ENCODE peak calls at places on chromosome 1, in four cellular contexts. B is IMR-90, G is ovary, F is mesenchymal stem cell. C is an unnamed sample.

GRCh38 chr1:224851850-224852261 is 77.6 kb upstream of the DNAH14 start:
- DNase-seq in F (no peak), G (no peak), B (no peak), C (no peak)

GRCh38 chr1:162823231-162823630 is 32.7 kb downstream of the HSD17B7 start:
- DNase-seq in F (no peak), B (no peak), G (no peak), C (no peak)

GRCh38 chr1:204723131-204723787 is 37.7 kb upstream of the LRRN2 start:
- DNase-seq in B (no peak), F (no peak), G (no peak), C (peak; percentile 29)

GRCh38 chr1:196449459-196449858 is 158.8 kb downstream of the KCNT2 start:
- DNase-seq in G (no peak), B (no peak), F (no peak), C (no peak)

GRCh38 chr1:213060836-213061235 is 9.8 kb downstream of the RPS6KC1 start:
- DNase-seq in G (no peak), B (no peak), F (no peak), C (no peak)

GRCh38 chr1:1085911-1086841 is 12.1 kb upstream of the RNF223 start:
- DNase-seq in B (no peak), F (no peak), G (peak; percentile 29), C (no peak)

GRCh38 chr1:162396201-162396906 is 14.8 kb downstream of the C1orf226 start:
- DNase-seq in F (no peak), B (no peak), G (no peak), C (no peak)

GRCh38 chr1:170149971-170150370 is 4.2 kb downstream of the NTMT2 start:
- DNase-seq in B (no peak), F (no peak), G (no peak), C (no peak)

GRCh38 chr1:211643324-211644212 is 31.9 kb downstream of the NEK2 start:
- DNase-seq in F (no peak), B (no peak), G (peak; percentile 72), C (peak; percentile 80)

GRCh38 chr1:183676515-183677189 is 23.5 kb upstream of the APOBEC4 start:
- DNase-seq in G (no peak), B (peak; percentile 74), F (peak; percentile 75), C (no peak)

GRCh38 chr1:1536938-1537546 is 3.4 kb downstream of the TMEM240 start:
- DNase-seq in G (no peak), B (no peak), F (no peak), C (no peak)

GRCh38 chr1:15381805-15382204 is 27.9 kb upstream of the EFHD2 start:
- DNase-seq in G (no peak), F (no peak), B (no peak), C (no peak)

GRCh38 chr1:61050541-61051454 is 31.6 kb upstream of the NFIA start:
- DNase-seq in G (peak; percentile 80), B (no peak), F (peak; percentile 6), C (no peak)

GRCh38 chr1:226510453-226510852 is 38.1 kb upstream of the STUM start:
- DNase-seq in G (no peak), F (no peak), B (no peak), C (no peak)

GRCh38 chr1:21305155-21305899 is 15.1 kb upstream of the ECE1 start:
- DNase-seq in B (no peak), F (peak; percentile 41), G (no peak), C (no peak)

GRCh38 chr1:11927866-11928592 is 1.8 kb upstream of the KIAA2013 start:
- DNase-seq in G (no peak), B (peak; percentile 40), F (no peak), C (peak; percentile 65)

GRCh38 chr1:115978292-115978941 is 2.1 kb downstream of the SLC22A15 start:
- DNase-seq in B (no peak), G (no peak), F (no peak), C (no peak)

GRCh38 chr1:15959847-15960446 is 16.0 kb downstream of the ZBTB17 start:
- DNase-seq in G (no peak), F (no peak), B (no peak), C (no peak)

GRCh38 chr1:55195523-55196233 is 19.5 kb downstream of the USP24 start:
- DNase-seq in B (peak; percentile 69), G (no peak), F (peak; percentile 78), C (no peak)

GRCh38 chr1:113534130-113534817 is 144.0 kb downstream of the MAGI3 start:
- DNase-seq in G (no peak), F (peak; percentile 63), B (peak; percentile 84), C (no peak)

GRCh38 chr1:185376840-185377635 is 60.0 kb upstream of the IVNS1ABP start:
- DNase-seq in G (no peak), B (peak; percentile 76), F (peak; percentile 84), C (no peak)

GRCh38 chr1:15305366-15305765 is 58.3 kb downstream of the FHAD1 start:
- DNase-seq in F (no peak), B (peak; percentile 31), G (no peak), C (no peak)

GRCh38 chr1:85321237-85321964 is 45.0 kb upstream of the BCL10 start:
- DNase-seq in B (peak; percentile 75), G (no peak), F (peak; percentile 75), C (no peak)

GRCh38 chr1:43314233-43314632 is 13.5 kb downstream of the TIE1 start:
- DNase-seq in G (no peak), B (no peak), F (no peak), C (no peak)

GRCh38 chr1:107840746-107841145 is 124.2 kb downstream of the VAV3 start:
- DNase-seq in B (no peak), G (no peak), F (no peak), C (peak; percentile 31)

GRCh38 chr1:207866471-207867135 is 44.3 kb downstream of the CD34 start:
- DNase-seq in B (peak; percentile 58), G (peak; percentile 57), F (peak; percentile 78), C (no peak)

GRCh38 chr1:231376101-231376500 is 38.0 kb downstream of the SPRTN start:
- DNase-seq in G (no peak), B (peak; percentile 32), F (no peak), C (no peak)

GRCh38 chr1:227273557-227273956 is 44.7 kb downstream of the CDC42BPA start:
- DNase-seq in B (peak; percentile 8), G (no peak), F (no peak), C (peak; percentile 29)

GRCh38 chr1:106793686-106794085 is 262.8 kb upstream of the PRMT6 start:
- DNase-seq in G (no peak), F (no peak), B (no peak), C (no peak)

GRCh38 chr1:160999376-160999775 is 21.6 kb downstream of the F11R start:
- DNase-seq in B (no peak), G (no peak), F (no peak), C (no peak)

DNA sequence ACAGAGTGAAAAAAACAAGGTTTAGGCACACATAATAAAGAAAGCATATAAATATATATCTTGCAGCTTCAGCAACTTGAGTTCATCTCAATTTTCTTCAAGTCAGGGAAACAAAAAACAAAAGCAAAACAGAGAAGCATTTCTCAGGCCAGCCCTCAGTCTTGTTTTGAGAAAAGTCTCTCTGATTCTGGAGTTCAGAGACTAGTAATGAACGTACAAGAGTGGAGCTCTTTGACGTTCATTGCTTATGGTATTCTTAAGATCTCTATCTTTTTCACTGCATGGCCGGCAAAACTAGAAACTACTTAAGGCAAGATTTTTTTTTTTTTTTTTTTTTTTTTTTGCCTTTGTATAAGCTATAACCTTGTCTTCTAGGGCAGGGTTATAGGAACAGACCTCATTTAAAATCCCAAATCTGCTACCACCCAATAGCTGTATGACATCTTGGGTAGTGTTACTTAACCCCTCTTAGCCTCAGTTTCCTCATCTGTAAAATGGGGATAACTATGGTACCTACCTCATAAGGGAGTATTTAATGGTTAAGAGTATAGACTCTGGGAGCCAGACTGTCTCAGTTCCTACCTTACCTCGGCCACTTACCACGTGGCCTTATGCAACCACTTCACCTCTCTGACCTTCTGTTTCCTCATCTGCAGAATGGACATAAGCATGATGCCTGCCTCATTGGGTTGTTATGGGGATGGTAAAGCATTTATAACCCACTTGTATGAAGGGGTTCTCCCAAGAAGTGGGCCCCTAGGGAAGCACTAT is 33.6 kb downstream of the LMO4 start:
- DNase-seq in G (no peak), B (no peak), F (no peak), C (no peak)
- H3K4me3 ChIP-seq in G (no peak overlapping the region), B (no peak overlapping the region), F (no peak overlapping the region), C (no peak overlapping the region)

GRCh38 chr1:234213576-234214128 is 159.6 kb upstream of the COA6 start:
- DNase-seq in B (no peak), F (no peak), G (no peak), C (no peak)
- H3K4me1 ChIP-seq in B (no peaks in the 10 kb centered on the region), F (peaks cover 10% of the 10 kb centered on the region), G (no peaks in the 10 kb centered on the region), C (no peaks in the 10 kb centered on the region)

GRCh38 chr1:5812295-5812694 is 179.9 kb downstream of the NPHP4 start:
- DNase-seq in F (no peak), G (no peak), B (no peak), C (no peak)

GRCh38 chr1:5811419-5811818 is 180.8 kb downstream of the NPHP4 start:
- DNase-seq in F (no peak), G (peak; percentile 76), B (no peak), C (no peak)

GRCh38 chr1:5814046-5814619 is 178.1 kb downstream of the NPHP4 start:
- DNase-seq in F (no peak), G (no peak), B (no peak), C (no peak)

GRCh38 chr1:5815716-5816115 is 176.5 kb downstream of the NPHP4 start:
- DNase-seq in B (no peak), G (no peak), F (no peak), C (no peak)

GRCh38 chr1:5813480-5813879 is 178.7 kb downstream of the NPHP4 start:
- DNase-seq in G (no peak), F (no peak), B (no peak), C (no peak)
- H3K4me3 ChIP-seq in G (no peak overlapping the region), F (no peak overlapping the region), B (no peak overlapping the region), C (no peak overlapping the region)

GRCh38 chr1:167618366-167618765 is 11.7 kb upstream of the RCSD1 start:
- DNase-seq in G (no peak), B (no peak), F (no peak), C (no peak)

GRCh38 chr1:167617100-167617949 is 12.7 kb upstream of the RCSD1 start:
- DNase-seq in B (peak; percentile 7), F (peak; percentile 34), G (no peak), C (peak; percentile 29)

GRCh38 chr1:167617950-167618269 is 12.1 kb upstream of the RCSD1 start:
- DNase-seq in B (no peak), G (no peak), F (no peak), C (no peak)

GRCh38 chr1:167614851-167615250 is 15.2 kb upstream of the RCSD1 start:
- DNase-seq in G (no peak), B (no peak), F (no peak), C (no peak)

GRCh38 chr1:167616521-167616920 is 13.5 kb upstream of the RCSD1 start:
- DNase-seq in F (no peak), G (no peak), B (no peak), C (no peak)
- H3K4me1 ChIP-seq in F (peaks cover 4% of the 10 kb centered on the region), G (peaks cover 6% of the 10 kb centered on the region), B (peaks cover 4% of the 10 kb centered on the region), C (peaks cover 4% of the 10 kb centered on the region)

GRCh38 chr1:8217011-8217711 is 100.8 kb upstream of the SLC45A1 start:
- DNase-seq in G (peak; percentile 77), F (peak; percentile 44), B (no peak), C (peak; percentile 39)

GRCh38 chr1:8216005-8216404 is 101.9 kb upstream of the SLC45A1 start:
- DNase-seq in G (no peak), F (peak; percentile 45), B (peak; percentile 70), C (no peak)

GRCh38 chr1:8219530-8219929 is 98.4 kb upstream of the SLC45A1 start:
- DNase-seq in B (peak; percentile 41), G (no peak), F (no peak), C (no peak)

GRCh38 chr1:8218351-8219092 is 99.4 kb upstream of the SLC45A1 start:
- DNase-seq in G (no peak), B (peak; percentile 65), F (peak; percentile 58), C (no peak)

GRCh38 chr1:8217809-8218208 is 100.1 kb upstream of the SLC45A1 start:
- DNase-seq in G (no peak), F (no peak), B (no peak), C (no peak)
- H3K4me3 ChIP-seq in G (peak overlapping the region; percentile 35), F (peak overlapping the region; percentile 62), B (no peak overlapping the region), C (peak overlapping the region; percentile 57)